ENCODE peak calls at places on chromosomes 2 and 18, in four cellular contexts. One of them, this sample, is unnamed. For H3K27me3, the result is how much of the 10 kb centered on the place peaks cover.

GRCh38 chr2:65691816-65692215 is 259.4 kb upstream of the SPRED2 start:
- DNase-seq in small intestine: no peak
- DNase-seq in adrenal gland: no peak
- DNase-seq in RWPE2: no peak
- DNase-seq in this sample: no peak

GRCh38 chr2:56198936-56199335 is 15.1 kb downstream of the CCDC85A start:
- DNase-seq in RWPE2: no peak
- DNase-seq in adrenal gland: no peak
- DNase-seq in small intestine: no peak
- DNase-seq in this sample: no peak

GRCh38 chr2:188382107-188382506 is 90.4 kb downstream of the GULP1 start:
- DNase-seq in adrenal gland: no peak
- DNase-seq in small intestine: no peak
- DNase-seq in RWPE2: no peak
- DNase-seq in this sample: no peak

GRCh38 chr2:47403829-47404228 is 873 bp downstream of the MSH2 start:
- DNase-seq in adrenal gland: no peak
- DNase-seq in small intestine: peak
- DNase-seq in RWPE2: no peak
- DNase-seq in this sample: no peak

GRCh38 chr18:70354080-70354479 is 65.2 kb downstream of the SOCS6 start:
- DNase-seq in adrenal gland: no peak
- DNase-seq in RWPE2: no peak
- DNase-seq in small intestine: no peak
- DNase-seq in this sample: no peak

GRCh38 chr18:23856466-23857175 is 157.9 kb upstream of the TTC39C start:
- DNase-seq in small intestine: no peak
- DNase-seq in adrenal gland: no peak
- DNase-seq in RWPE2: no peak
- DNase-seq in this sample: no peak

GRCh38 chr2:36482576-36483214 is 115.3 kb downstream of the FEZ2 start:
- DNase-seq in RWPE2: no peak
- DNase-seq in adrenal gland: no peak
- DNase-seq in small intestine: no peak
- DNase-seq in this sample: no peak

GRCh38 chr2:96953611-96954489 is 32.5 kb downstream of the FAM178B start:
- DNase-seq in adrenal gland: no peak
- DNase-seq in small intestine: no peak
- DNase-seq in RWPE2: no peak
- DNase-seq in this sample: no peak

GRCh38 chr2:100588071-100588786 is 25.4 kb downstream of the PDCL3 start:
- DNase-seq in RWPE2: no peak
- DNase-seq in small intestine: peak
- DNase-seq in adrenal gland: no peak
- DNase-seq in this sample: peak

GRCh38 chr18:37489998-37490397 is 75.6 kb downstream of the CELF4 start:
- DNase-seq in adrenal gland: no peak
- DNase-seq in small intestine: no peak
- DNase-seq in RWPE2: no peak
- DNase-seq in this sample: no peak

DNA sequence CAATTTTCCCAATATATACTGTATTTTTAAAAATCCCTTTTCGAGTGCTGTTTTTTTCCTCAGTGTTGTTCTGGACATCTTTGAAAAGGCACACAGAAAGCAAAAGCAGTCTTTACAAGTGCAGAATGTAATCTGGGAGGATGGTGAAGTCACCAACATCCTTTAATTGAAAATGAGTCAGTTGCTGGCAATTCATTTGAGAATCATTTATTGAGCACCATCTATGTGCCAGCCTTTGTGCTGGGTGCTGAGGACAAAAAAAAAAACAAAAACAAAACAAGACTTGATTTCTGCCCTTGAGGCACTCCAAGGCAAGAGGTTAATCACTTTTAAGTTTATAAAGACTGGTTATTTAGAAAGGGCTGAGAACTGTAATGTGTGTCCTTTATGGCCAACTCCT is 46.7 kb upstream of the ACVR1 start:
- DNase-seq in RWPE2: no peak
- DNase-seq in adrenal gland: no peak
- DNase-seq in small intestine: no peak
- DNase-seq in this sample: no peak
- H3K27me3 ChIP-seq in RWPE2: under half
- H3K27me3 ChIP-seq in adrenal gland: under half
- H3K27me3 ChIP-seq in small intestine: under half
- H3K27me3 ChIP-seq in this sample: under half

GRCh38 chr2:176093889-176094232 is 1.3 kb downstream of the HOXD13 start:
- DNase-seq in RWPE2: no peak
- DNase-seq in small intestine: no peak
- DNase-seq in adrenal gland: no peak
- DNase-seq in this sample: no peak
- H3K4me3 ChIP-seq in RWPE2: peak
- H3K4me3 ChIP-seq in small intestine: no peak
- H3K4me3 ChIP-seq in adrenal gland: no peak
- H3K4me3 ChIP-seq in this sample: no peak

DNA sequence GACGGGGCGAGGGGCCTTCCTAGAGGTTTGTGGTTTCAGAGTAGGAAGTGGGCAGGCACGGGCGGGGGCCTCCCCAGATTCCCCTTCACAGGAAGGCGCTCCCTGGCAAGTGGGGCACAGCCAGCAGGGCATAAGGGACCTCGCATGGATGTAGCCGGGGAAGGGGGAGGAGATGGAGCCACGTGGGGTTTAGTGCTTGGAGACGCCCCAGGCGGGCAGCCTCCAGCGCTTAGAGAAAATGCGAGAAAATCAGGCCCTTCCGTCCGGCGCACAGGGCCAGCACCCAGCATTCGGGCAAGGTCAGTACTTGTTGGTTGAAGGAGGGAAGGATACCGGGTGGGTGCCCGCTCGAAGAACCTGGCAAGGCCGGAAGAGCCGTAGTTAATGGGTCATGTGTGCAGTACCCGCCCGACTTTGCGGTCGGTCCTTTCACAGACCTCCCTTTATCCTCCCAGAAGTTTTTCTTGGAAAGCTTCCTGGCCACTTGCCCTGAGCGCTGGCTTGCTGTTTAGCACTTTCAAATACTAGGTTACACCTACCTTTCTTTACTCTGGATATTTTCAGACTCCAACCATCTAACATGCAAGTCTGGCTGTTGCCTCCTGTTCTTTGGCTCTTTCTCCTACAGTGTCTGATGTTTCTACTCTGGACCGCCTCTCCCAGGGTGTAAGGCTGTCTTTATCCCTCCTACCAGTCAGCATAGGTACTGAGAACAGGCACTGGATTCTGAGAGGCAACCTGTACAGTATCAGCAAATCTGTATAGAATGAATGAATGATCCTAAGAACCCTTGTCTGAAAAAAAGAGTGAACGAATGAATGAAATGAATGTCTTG is 78.1 kb downstream of the CIB4 start:
- DNase-seq in RWPE2: peak
- DNase-seq in adrenal gland: no peak
- DNase-seq in small intestine: peak
- DNase-seq in this sample: peak
- H3K27me3 ChIP-seq in RWPE2: half or more
- H3K27me3 ChIP-seq in adrenal gland: under half
- H3K27me3 ChIP-seq in small intestine: under half
- H3K27me3 ChIP-seq in this sample: half or more

GRCh38 chr2:237410949-237411635 is 2.9 kb downstream of the COL6A3 start:
- DNase-seq in adrenal gland: no peak
- DNase-seq in small intestine: no peak
- DNase-seq in RWPE2: no peak
- DNase-seq in this sample: no peak
- H3K4me3 ChIP-seq in adrenal gland: no peak
- H3K4me3 ChIP-seq in small intestine: no peak
- H3K4me3 ChIP-seq in RWPE2: no peak
- H3K4me3 ChIP-seq in this sample: peak

GRCh38 chr2:73289304-73289703 is 4.0 kb downstream of the EGR4 start:
- DNase-seq in adrenal gland: no peak
- DNase-seq in small intestine: no peak
- DNase-seq in RWPE2: no peak
- DNase-seq in this sample: no peak
- H3K27me3 ChIP-seq in adrenal gland: under half
- H3K27me3 ChIP-seq in small intestine: under half
- H3K27me3 ChIP-seq in RWPE2: half or more
- H3K27me3 ChIP-seq in this sample: half or more

DNA sequence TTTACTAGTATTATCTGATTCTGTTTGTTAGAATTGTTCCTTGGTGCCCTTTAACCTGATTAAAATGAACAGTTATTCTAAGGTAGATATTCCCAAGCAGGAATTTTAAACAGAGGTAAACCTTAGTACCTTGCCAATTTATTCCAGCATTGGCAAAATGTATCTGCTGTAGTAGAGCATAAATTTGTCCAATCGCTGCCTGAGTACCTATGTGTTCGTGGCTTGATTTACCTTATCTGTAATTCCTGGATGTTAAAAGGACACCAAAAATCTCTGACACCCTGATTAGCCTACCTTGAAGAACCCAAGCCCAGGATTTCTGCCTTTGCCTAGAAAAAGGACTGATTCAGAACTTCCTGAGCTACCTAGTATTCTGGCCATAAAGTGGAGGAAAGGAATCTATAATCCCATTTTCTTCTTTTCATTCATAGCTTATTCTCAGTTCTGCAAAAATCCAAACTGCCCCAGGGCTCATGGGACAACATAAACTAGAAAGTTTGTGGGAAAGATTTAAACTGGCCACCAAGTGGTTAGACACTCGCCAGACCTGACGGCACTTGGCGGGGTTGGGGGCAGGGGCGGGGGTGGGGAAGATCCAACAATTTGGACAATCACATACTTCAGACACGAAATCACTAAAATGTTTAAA is 16.2 kb upstream of the ZCCHC2 start:
- DNase-seq in RWPE2: no peak
- DNase-seq in adrenal gland: no peak
- DNase-seq in small intestine: no peak
- DNase-seq in this sample: no peak
- H3K4me3 ChIP-seq in RWPE2: peak
- H3K4me3 ChIP-seq in adrenal gland: peak
- H3K4me3 ChIP-seq in small intestine: peak
- H3K4me3 ChIP-seq in this sample: peak

DNA sequence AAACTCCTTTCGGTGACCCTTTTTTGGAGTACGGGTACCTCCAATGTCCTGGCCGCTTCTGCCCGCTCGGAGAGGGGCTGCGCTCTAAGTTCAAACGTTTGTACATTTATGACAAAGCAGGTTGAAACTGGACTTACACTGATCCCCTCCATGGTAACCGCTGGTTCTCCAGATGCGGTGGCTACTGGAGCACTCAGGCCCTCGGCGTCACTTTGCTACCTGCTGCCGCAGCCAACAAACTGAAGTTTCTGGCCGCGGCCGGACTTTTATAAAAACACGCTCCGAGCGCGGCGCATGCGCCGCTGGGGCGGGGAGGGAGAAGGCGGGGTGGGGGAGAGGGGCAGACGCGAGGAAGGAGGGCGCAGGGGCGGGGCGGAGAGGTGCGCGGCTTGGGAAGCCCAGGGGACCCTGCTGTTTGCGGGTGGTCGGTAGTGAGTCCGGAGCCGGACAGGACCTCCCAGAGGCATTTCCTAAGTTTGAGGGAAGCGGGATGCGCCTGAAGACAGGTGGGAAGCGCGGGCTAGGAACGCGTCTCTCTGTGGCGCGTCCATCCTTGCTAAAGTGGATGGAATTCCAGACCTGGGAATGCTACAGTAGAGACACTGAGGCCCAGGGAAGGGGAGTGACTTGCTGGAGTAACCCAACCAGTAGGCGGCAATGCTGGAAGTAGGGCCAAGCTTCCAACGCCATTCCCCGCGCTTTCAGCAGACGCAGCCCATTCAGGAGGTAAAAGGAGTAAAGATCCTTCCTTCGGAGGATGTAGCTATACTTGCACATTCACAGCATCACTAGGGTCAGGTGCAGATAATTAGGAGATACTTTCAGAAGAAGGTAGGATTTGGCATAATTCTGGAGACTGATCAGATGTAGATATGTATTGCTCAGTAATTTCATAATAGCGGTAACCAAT is at the start of gene CXCR4:
- DNase-seq in RWPE2: no peak
- DNase-seq in adrenal gland: peak
- DNase-seq in small intestine: peak
- DNase-seq in this sample: peak
- H3K27me3 ChIP-seq in RWPE2: half or more
- H3K27me3 ChIP-seq in adrenal gland: under half
- H3K27me3 ChIP-seq in small intestine: under half
- H3K27me3 ChIP-seq in this sample: half or more

GRCh38 chr2:6780765-6781274 is 84.9 kb downstream of the CMPK2 start:
- DNase-seq in small intestine: peak
- DNase-seq in RWPE2: no peak
- DNase-seq in adrenal gland: peak
- DNase-seq in this sample: no peak
- H3K4me3 ChIP-seq in small intestine: no peak
- H3K4me3 ChIP-seq in RWPE2: no peak
- H3K4me3 ChIP-seq in adrenal gland: no peak
- H3K4me3 ChIP-seq in this sample: no peak